ENCODE peak calls at places on chromosomes 7 and 10, in six cellular contexts. S is H1, T is HepG2, V is SK-N-SH, F is HCT116, Y is K562. M is an unnamed sample.
A peak's percentile ranks its signal among the peaks of the same experiment; 100 is the strongest.

GRCh38 chr10:128361487-128361886 is 235.3 kb upstream of the MKI67 start:
- DNase-seq in S (no peak), T (no peak), V (no peak), F (no peak), Y (no peak), M (no peak)

GRCh38 chr10:116665541-116666125 is 44.9 kb downstream of the PNLIPRP2 start:
- DNase-seq in S (no peak), T (peak; percentile 83), V (no peak), F (no peak), Y (no peak), M (no peak)

GRCh38 chr10:71968553-71969474 is 4.6 kb downstream of the CHST3 start:
- DNase-seq in S (no peak), T (no peak), V (peak; percentile 47), F (no peak), Y (no peak), M (no peak)

GRCh38 chr10:75654171-75654772 is 222.8 kb downstream of the LRMDA start:
- DNase-seq in S (no peak), T (no peak), V (no peak), F (no peak), Y (no peak), M (no peak)

GRCh38 chr10:27447540-27447939 is 56.6 kb upstream of the RAB18 start:
- DNase-seq in S (no peak), T (no peak), V (no peak), F (no peak), Y (no peak), M (no peak)

GRCh38 chr10:60257767-60258428 is 131.8 kb downstream of the ANK3 start:
- DNase-seq in S (no peak), T (no peak), V (no peak), F (no peak), Y (no peak), M (no peak)

GRCh38 chr10:116836087-116836486 is 13.2 kb upstream of the ENO4 start:
- DNase-seq in S (peak; percentile 68), T (no peak), V (no peak), F (no peak), Y (no peak), M (peak; percentile 40)

GRCh38 chr7:151705744-151706567 is 171.0 kb downstream of the PRKAG2 start:
- DNase-seq in S (no peak), T (peak; percentile 30), V (peak; percentile 85), F (peak; percentile 56), Y (peak; percentile 53), M (no peak)

GRCh38 chr10:93425861-93426260 is 56.3 kb downstream of the MYOF start:
- DNase-seq in S (no peak), T (no peak), V (no peak), F (no peak), Y (no peak), M (no peak)

GRCh38 chr7:150973571-150974451 is 4.3 kb downstream of the KCNH2 start:
- DNase-seq in S (no peak), T (no peak), V (no peak), F (no peak), Y (no peak), M (no peak)

GRCh38 chr7:149864023-149864422 is 9.7 kb upstream of the ATP6V0E2 start:
- DNase-seq in S (no peak), T (no peak), V (no peak), F (no peak), Y (no peak), M (no peak)

GRCh38 chr7:79610301-79610700 is 156.8 kb upstream of the MAGI2 start:
- DNase-seq in S (no peak), T (no peak), V (peak; percentile 8), F (no peak), Y (no peak), M (no peak)

GRCh38 chr7:5596046-5596895 is 172.6 kb upstream of the TNRC18 start:
- DNase-seq in S (no peak), T (no peak), V (peak; percentile 90), F (peak; percentile 71), Y (peak; percentile 94), M (no peak)

GRCh38 chr10:122559228-122559627 is 1.3 kb upstream of the DMBT1 start:
- DNase-seq in S (no peak), T (no peak), V (no peak), F (no peak), Y (no peak), M (no peak)

GRCh38 chr7:2100278-2101205 is 132.2 kb downstream of the MAD1L1 start:
- DNase-seq in S (no peak), T (peak; percentile 58), V (peak; percentile 69), F (no peak), Y (no peak), M (no peak)

GRCh38 chr7:30841025-30841735 is 70.0 kb downstream of the MINDY4 start:
- DNase-seq in S (no peak), T (no peak), V (no peak), F (no peak), Y (no peak), M (no peak)

GRCh38 chr7:127320974-127321373 is 68.2 kb upstream of the GRM8 start:
- DNase-seq in S (no peak), T (no peak), V (no peak), F (no peak), Y (no peak), M (no peak)

GRCh38 chr10:108036298-108036697 is 871.8 kb upstream of the SORCS1 start:
- DNase-seq in S (no peak), T (no peak), V (no peak), F (no peak), Y (no peak), M (no peak)

GRCh38 chr10:50605280-50606270 is 18.2 kb downstream of the SGMS1 start:
- DNase-seq in S (no peak), T (peak; percentile 75), V (no peak), F (no peak), Y (peak; percentile 69), M (peak; percentile 34)

GRCh38 chr10:27446091-27446918 is 57.8 kb upstream of the RAB18 start:
- DNase-seq in S (no peak), T (peak; percentile 3), V (peak; percentile 9), F (peak; percentile 23), Y (peak; percentile 6), M (no peak)

GRCh38 chr7:90225181-90225580 is 13.6 kb downstream of the STEAP2 start:
- DNase-seq in S (no peak), T (no peak), V (no peak), F (no peak), Y (no peak), M (no peak)

GRCh38 chr7:90224204-90224603 is 12.7 kb downstream of the STEAP2 start:
- DNase-seq in S (no peak), T (no peak), V (no peak), F (no peak), Y (no peak), M (no peak)

GRCh38 chr7:90227259-90227658 is 15.7 kb downstream of the STEAP2 start:
- DNase-seq in S (no peak), T (no peak), V (no peak), F (no peak), Y (no peak), M (no peak)

GRCh38 chr7:90222811-90223725 is 11.5 kb downstream of the STEAP2 start:
- DNase-seq in S (no peak), T (peak; percentile 28), V (no peak), F (no peak), Y (no peak), M (no peak)

DNA sequence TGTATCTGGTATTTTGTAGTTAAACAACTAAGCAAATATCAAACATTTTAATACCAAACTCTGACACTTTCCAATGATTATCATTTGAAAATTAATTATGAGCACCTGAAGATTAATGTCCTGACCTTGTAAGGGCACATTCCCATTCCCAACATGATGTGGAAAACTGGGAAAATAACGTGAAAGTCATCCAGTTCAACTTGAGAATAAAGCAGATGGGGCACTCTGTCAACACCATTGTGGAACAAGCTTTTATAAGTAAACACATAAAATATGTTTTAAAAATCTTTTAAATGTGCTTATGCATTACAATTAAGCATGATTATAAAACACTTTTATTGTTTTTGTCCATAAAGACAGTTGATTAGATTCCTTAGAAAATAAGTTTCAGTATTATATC is 14.1 kb downstream of the STEAP2 start:
- DNase-seq in S (no peak), T (no peak), V (no peak), F (no peak), Y (no peak), M (no peak)
- TF ChIP-seq JUND in S (no peak), T (no peak), V (no peak), F (no peak), Y (no peak), M (no peak)

DNA sequence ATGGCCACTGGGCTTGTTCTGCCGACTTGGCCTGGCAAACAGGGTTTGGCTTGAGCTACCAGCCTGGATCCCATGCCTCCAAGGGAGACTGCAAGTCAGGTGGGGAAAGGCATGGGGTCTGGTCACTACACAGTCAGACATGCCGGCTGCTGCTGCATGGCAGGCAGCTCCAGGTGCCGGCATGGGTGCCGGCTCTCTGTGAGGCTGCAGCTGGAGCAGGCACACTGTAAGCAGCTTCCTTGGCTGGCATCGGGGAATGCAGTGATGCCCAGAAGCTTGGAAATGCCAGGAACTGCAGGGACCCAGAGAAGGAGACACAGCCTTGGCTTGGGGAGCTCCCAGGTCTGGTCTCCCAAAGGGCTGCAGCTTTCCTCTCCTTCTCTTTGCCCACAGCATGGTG is 305.5 kb upstream of the NRG3 start:
- DNase-seq in S (no peak), T (no peak), V (no peak), F (no peak), Y (no peak), M (no peak)
- TF ChIP-seq JUND in S (no peak), T (no peak), V (no peak), F (no peak), Y (no peak), M (no peak)

GRCh38 chr7:102890292-102890970 is 22.4 kb upstream of the LRRC17 start:
- DNase-seq in S (no peak), T (no peak), V (no peak), F (no peak), Y (peak; percentile 63), M (no peak)
- TF ChIP-seq JUND in S (no peak), T (no peak), V (peak; percentile 16), F (no peak), Y (peak; percentile 71), M (no peak)

DNA sequence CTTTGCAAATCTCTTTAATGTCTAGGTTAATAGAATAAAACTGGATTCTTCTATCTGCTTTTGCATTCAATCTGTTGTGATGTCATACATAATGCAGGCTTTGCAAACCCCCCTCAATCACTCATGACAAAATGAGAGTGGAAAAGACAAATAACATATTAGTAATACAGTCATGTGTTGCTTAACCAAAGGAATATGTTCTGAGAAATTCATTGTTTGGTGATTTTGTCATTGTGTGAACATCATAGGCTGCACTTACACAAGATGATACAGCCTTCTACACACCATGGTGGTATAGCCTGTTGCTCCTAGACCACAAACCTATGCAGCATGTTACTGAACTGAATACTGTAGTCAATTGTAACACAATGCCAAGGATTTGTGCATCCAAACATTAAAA is 87.3 kb upstream of the SEC61G start:
- DNase-seq in S (no peak), T (no peak), V (no peak), F (no peak), Y (no peak), M (no peak)
- TF ChIP-seq JUND in S (no peak), T (no peak), V (no peak), F (no peak), Y (no peak), M (no peak)

GRCh38 chr10:56279270-56279669 is 81.8 kb downstream of the ZWINT start:
- DNase-seq in S (no peak), T (no peak), V (no peak), F (no peak), Y (no peak), M (no peak)
- TF ChIP-seq JUND in S (no peak), T (no peak), V (no peak), F (no peak), Y (no peak), M (no peak)

M was measured in T47D.